ENCODE peak calls at places on chromosomes 16 and 17, in ten cellular contexts. U is nucleus accumbens, V is mesothelial cell of epicardium, E is T follicular helper cell, M is lung, I is neural progenitor cell, L is progenitor cell of endocrine pancreas, P is SW 1271, G is head of caudate nucleus, X is SJSA1. H is an unnamed sample.
A peak's percentile ranks its signal among the peaks of the same experiment; 100 is the strongest.

GRCh38 chr16:85998868-85999729 is 100.1 kb downstream of the IRF8 start:
- DNase-seq in U (no peak), V (no peak), E (no peak), M (no peak), I (no peak), L (no peak), P (no peak), G (peak; percentile 72), X (no peak), H (peak; percentile 16)

GRCh38 chr17:44315760-44316731 is 7.6 kb downstream of the RUNDC3A start:
- DNase-seq in U (no peak), V (no peak), E (no peak), M (no peak), I (peak; percentile 92), L (no peak), P (no peak), G (no peak), X (no peak), H (no peak)

GRCh38 chr16:11356573-11357331 is 11.5 kb downstream of the RMI2 start:
- DNase-seq in U (peak; percentile 2), V (peak; percentile 43), E (peak; percentile 34), M (peak; percentile 75), I (peak; percentile 84), L (peak; percentile 35), P (peak; percentile 21), G (peak; percentile 73), X (peak; percentile 88), H (no peak)

GRCh38 chr16:57061084-57061905 is 31.1 kb upstream of the CPNE2 start:
- DNase-seq in U (no peak), V (no peak), E (no peak), M (peak; percentile 78), I (no peak), L (no peak), P (no peak), G (peak; percentile 32), X (no peak), H (peak; percentile 91)

GRCh38 chr17:76237859-76238313 is 2.4 kb downstream of the RNF157 start:
- DNase-seq in U (no peak), V (no peak), E (no peak), M (no peak), I (no peak), L (no peak), P (no peak), G (no peak), X (no peak), H (no peak)

GRCh38 chr16:27633721-27634120 is 83.8 kb downstream of the KATNIP start:
- DNase-seq in U (no peak), V (no peak), E (no peak), M (no peak), I (no peak), L (no peak), P (no peak), G (no peak), X (no peak), H (no peak)

GRCh38 chr16:50948268-50948667 is 202.8 kb downstream of the SALL1 start:
- DNase-seq in U (no peak), V (no peak), E (no peak), M (no peak), I (no peak), L (no peak), P (no peak), G (no peak), X (no peak), H (no peak)

GRCh38 chr17:2057714-2058520 is 3.0 kb downstream of the HIC1 start:
- DNase-seq in U (no peak), V (no peak), E (no peak), M (no peak), I (no peak), L (no peak), P (no peak), G (no peak), X (peak; percentile 48), H (no peak)

GRCh38 chr16:23055481-23055880 is 93.8 kb downstream of the USP31 start:
- DNase-seq in U (no peak), V (no peak), E (no peak), M (no peak), I (no peak), L (no peak), P (no peak), G (no peak), X (no peak), H (no peak)

GRCh38 chr17:48240562-48241130 is 133.1 kb downstream of the SNX11 start:
- DNase-seq in U (no peak), V (no peak), E (no peak), M (no peak), I (no peak), L (no peak), P (peak; percentile 40), G (no peak), X (peak; percentile 67), H (no peak)

GRCh38 chr16:85659805-85660511 is 28.8 kb downstream of the GINS2 start:
- DNase-seq in U (peak; percentile 15), V (no peak), E (peak; percentile 38), M (no peak), I (peak; percentile 81), L (peak; percentile 67), P (peak; percentile 36), G (peak; percentile 80), X (peak; percentile 74), H (peak; percentile 86)

GRCh38 chr17:2071421-2072281 is 16.7 kb downstream of the HIC1 start:
- DNase-seq in U (no peak), V (no peak), E (no peak), M (no peak), I (no peak), L (no peak), P (no peak), G (no peak), X (peak; percentile 94), H (peak; percentile 75)

GRCh38 chr17:48027322-48027981 is 10.1 kb downstream of the COPZ2 start:
- DNase-seq in U (no peak), V (no peak), E (no peak), M (no peak), I (peak; percentile 25), L (no peak), P (no peak), G (no peak), X (no peak), H (no peak)

GRCh38 chr17:30239089-30239462 is 3.6 kb upstream of the SLC6A4 start:
- DNase-seq in U (no peak), V (no peak), E (no peak), M (no peak), I (no peak), L (no peak), P (no peak), G (no peak), X (no peak), H (no peak)